ENCODE peak calls at places on chromosomes 1 and 21, in ten cellular contexts. C, B, Q, W, D, N, U, X, K and M are unnamed samples.

GRCh38 chr1:75203415-75204277 is 69.5 kb downstream of the LHX8 start:
- DNase-seq in N (peak; percentile 26), D (peak; percentile 52), X (peak; percentile 6), U (peak; percentile 34), C (no peak), B (no peak), K (no peak), Q (no peak), W (peak; percentile 24), M (no peak)

GRCh38 chr1:181423301-181423918 is 59.9 kb upstream of the CACNA1E start:
- DNase-seq in B (no peak), Q (no peak), W (peak; percentile 37), X (peak; percentile 62), K (no peak), U (peak; percentile 32), C (peak; percentile 6), N (peak; percentile 50), D (peak; percentile 27), M (no peak)

GRCh38 chr1:111145542-111145941 is 5.5 kb downstream of the CEPT1 start:
- DNase-seq in D (no peak), X (no peak), Q (no peak), W (no peak), C (no peak), N (no peak), B (no peak), U (no peak), K (no peak), M (no peak)

GRCh38 chr1:30957560-30958222 is 49.1 kb upstream of the SDC3 start:
- DNase-seq in X (no peak), K (no peak), W (no peak), C (no peak), U (no peak), B (no peak), Q (no peak), N (peak; percentile 38), D (no peak), M (no peak)

GRCh38 chr1:66231162-66232077 is 302.5 kb upstream of the SGIP1 start:
- DNase-seq in U (peak; percentile 82), C (no peak), X (peak; percentile 8), D (peak; percentile 30), B (no peak), W (no peak), N (no peak), K (no peak), Q (peak; percentile 6), M (no peak)

GRCh38 chr1:240492832-240493440 is 119.0 kb downstream of the GREM2 start:
- DNase-seq in K (peak; percentile 4), B (no peak), Q (no peak), W (peak; percentile 50), D (peak; percentile 65), U (no peak), C (no peak), X (no peak), N (peak; percentile 9), M (peak; percentile 57)

GRCh38 chr1:108077991-108078390 is 113.0 kb upstream of the VAV3 start:
- DNase-seq in W (no peak), D (no peak), X (no peak), B (no peak), K (no peak), U (no peak), Q (no peak), C (no peak), N (no peak), M (no peak)

GRCh38 chr21:44253832-44254700 is 7.6 kb downstream of the DNMT3L start:
- DNase-seq in W (no peak), K (no peak), Q (no peak), D (no peak), C (no peak), B (no peak), N (no peak), X (no peak), U (no peak), M (peak; percentile 22)

GRCh38 chr21:38303300-38303699 is 46.5 kb downstream of the KCNJ15 start:
- DNase-seq in K (no peak), Q (peak; percentile 36), W (no peak), X (no peak), C (no peak), D (peak; percentile 95), N (no peak), U (peak; percentile 99), B (no peak), M (no peak)

GRCh38 chr1:9766759-9767442 is 56.9 kb downstream of the CLSTN1 start:
- DNase-seq in X (no peak), D (peak; percentile 99), Q (peak; percentile 79), N (no peak), W (no peak), K (no peak), U (peak; percentile 98), B (no peak), C (no peak), M (no peak)

GRCh38 chr1:7536891-7537591 is 234.1 kb upstream of the VAMP3 start:
- DNase-seq in N (no peak), W (no peak), D (no peak), U (no peak), C (no peak), B (no peak), Q (no peak), X (no peak), K (no peak), M (no peak)

GRCh38 chr1:921011-921837 is 2.5 kb upstream of the SAMD11 start:
- DNase-seq in W (peak; percentile 63), B (no peak), X (peak; percentile 68), U (peak; percentile 62), D (peak; percentile 77), N (no peak), C (no peak), K (no peak), Q (peak; percentile 30), M (no peak)

GRCh38 chr1:36204347-36204909 is 19.8 kb upstream of the THRAP3 start:
- DNase-seq in W (no peak), D (no peak), N (no peak), U (peak; percentile 55), C (no peak), K (no peak), X (no peak), Q (no peak), B (peak; percentile 53), M (no peak)

GRCh38 chr1:86155807-86156561 is 588 bp downstream of the COL24A1 start:
- DNase-seq in W (peak; percentile 17), B (no peak), K (no peak), X (peak; percentile 20), U (peak; percentile 28), D (peak; percentile 45), C (no peak), N (no peak), Q (no peak), M (peak; percentile 44)

GRCh38 chr1:99218999-99219398 is 45.3 kb upstream of the PLPPR4 start:
- DNase-seq in X (no peak), W (no peak), N (peak; percentile 6), D (no peak), Q (no peak), C (no peak), K (no peak), U (no peak), B (no peak), M (no peak)

GRCh38 chr1:28365864-28366263 is 3.7 kb upstream of the PHACTR4 start:
- DNase-seq in Q (no peak), X (peak; percentile 51), N (no peak), K (no peak), U (no peak), D (no peak), C (no peak), W (no peak), B (no peak), M (no peak)

GRCh38 chr1:21966247-21967000 is 10.4 kb upstream of the CELA3B start:
- DNase-seq in Q (peak; percentile 50), N (no peak), K (no peak), B (no peak), U (peak; percentile 55), X (no peak), D (peak; percentile 10), W (no peak), C (no peak), M (no peak)

GRCh38 chr1:205947024-205947423 is 3.8 kb upstream of the SLC26A9 start:
- DNase-seq in D (no peak), B (no peak), Q (no peak), C (no peak), U (no peak), X (peak; percentile 43), W (no peak), N (no peak), K (no peak), M (peak; percentile 52)

GRCh38 chr1:228456252-228457016 is 30.7 kb upstream of the RNF187 start:
- DNase-seq in B (no peak), W (no peak), Q (no peak), C (no peak), X (no peak), U (no peak), D (no peak), K (no peak), N (no peak), M (no peak)